ENCODE peak calls at places on chromosome 3, in four cellular contexts. O is foreskin fibroblast, S is stomach, F is BJ. Z is an unnamed sample.

GRCh38 chr3:53938645-53939044 is 47.0 kb upstream of the SELENOK start:
- DNase-seq in O (peak), S (peak), F (no peak), Z (no peak)

GRCh38 chr3:11145888-11146287 is 8.4 kb upstream of the HRH1 start:
- DNase-seq in F (peak), O (peak), S (no peak), Z (no peak)

GRCh38 chr3:134242649-134243637 is 7.7 kb downstream of the RYK start:
- DNase-seq in F (peak), O (peak), S (no peak), Z (no peak)

GRCh38 chr3:81554805-81555204 is 206.6 kb downstream of the GBE1 start:
- DNase-seq in S (no peak), O (no peak), F (no peak), Z (no peak)

GRCh38 chr3:45218578-45219390 is 7.3 kb downstream of the TMEM158 start:
- DNase-seq in O (peak), S (no peak), F (no peak), Z (no peak)

GRCh38 chr3:56940331-56940730 is 120.1 kb upstream of the SPATA12 start:
- DNase-seq in F (no peak), O (no peak), S (no peak), Z (no peak)

GRCh38 chr3:11835028-11835639 is 11.6 kb downstream of the TAMM41 start:
- DNase-seq in F (no peak), S (no peak), O (no peak), Z (no peak)

GRCh38 chr3:138694287-138695007 is 85.9 kb downstream of the FAIM start:
- DNase-seq in F (peak), S (no peak), O (peak), Z (no peak)

GRCh38 chr3:9298236-9298635 is 48.8 kb upstream of the SRGAP3 start:
- DNase-seq in S (no peak), O (peak), F (no peak), Z (no peak)

GRCh38 chr3:37171144-37171543 is 3.2 kb downstream of the LRRFIP2 start:
- DNase-seq in S (no peak), F (no peak), O (no peak), Z (no peak)

DNA sequence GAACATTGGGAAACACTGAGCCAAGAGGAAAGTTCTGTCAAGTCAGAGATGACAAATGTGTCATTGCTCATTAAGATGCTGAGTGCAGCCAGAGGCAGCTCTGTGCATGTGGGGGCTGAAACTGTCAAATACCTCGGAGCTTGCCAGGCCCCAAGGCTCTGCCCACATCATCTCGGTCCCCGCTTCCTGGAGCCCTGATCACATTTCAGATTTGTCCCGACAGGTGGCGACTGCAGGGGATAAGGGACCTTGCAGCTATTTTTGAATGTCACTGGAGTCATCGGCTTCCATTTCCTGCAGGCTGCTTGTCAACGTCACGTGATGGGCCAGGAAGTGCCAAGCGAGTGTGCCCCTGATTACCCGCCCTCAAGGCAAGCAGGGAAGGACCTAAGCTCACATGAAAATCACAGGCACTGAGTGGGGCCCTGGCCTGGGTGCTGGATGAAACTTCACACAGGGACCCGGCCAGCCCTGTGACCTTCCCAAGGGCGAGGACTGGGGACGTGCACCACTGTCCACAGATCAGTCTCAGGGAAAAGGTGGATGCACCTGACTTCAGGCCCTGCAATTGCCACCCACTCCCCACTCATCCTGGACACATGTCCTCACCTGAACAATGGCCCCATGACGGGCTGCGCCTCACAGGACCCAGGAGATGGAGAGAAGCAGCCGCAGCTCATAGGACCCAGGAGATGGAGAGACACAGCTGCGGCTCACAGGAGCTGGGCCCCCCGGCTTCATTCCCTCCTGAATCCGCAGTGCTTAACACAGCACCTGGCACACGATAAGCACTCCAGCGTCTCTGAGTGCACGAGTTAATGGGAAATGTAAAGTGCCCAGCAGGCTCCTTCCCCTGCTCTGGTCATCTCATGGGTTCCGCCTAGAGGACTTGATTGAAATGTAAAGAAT is 73.4 kb downstream of the NUP210 start:
- DNase-seq in F (no peak), O (no peak), S (peak), Z (no peak)
- TF ChIP-seq CTCF in F (no peak), O (no peak), S (no peak), Z (no peak)

DNA sequence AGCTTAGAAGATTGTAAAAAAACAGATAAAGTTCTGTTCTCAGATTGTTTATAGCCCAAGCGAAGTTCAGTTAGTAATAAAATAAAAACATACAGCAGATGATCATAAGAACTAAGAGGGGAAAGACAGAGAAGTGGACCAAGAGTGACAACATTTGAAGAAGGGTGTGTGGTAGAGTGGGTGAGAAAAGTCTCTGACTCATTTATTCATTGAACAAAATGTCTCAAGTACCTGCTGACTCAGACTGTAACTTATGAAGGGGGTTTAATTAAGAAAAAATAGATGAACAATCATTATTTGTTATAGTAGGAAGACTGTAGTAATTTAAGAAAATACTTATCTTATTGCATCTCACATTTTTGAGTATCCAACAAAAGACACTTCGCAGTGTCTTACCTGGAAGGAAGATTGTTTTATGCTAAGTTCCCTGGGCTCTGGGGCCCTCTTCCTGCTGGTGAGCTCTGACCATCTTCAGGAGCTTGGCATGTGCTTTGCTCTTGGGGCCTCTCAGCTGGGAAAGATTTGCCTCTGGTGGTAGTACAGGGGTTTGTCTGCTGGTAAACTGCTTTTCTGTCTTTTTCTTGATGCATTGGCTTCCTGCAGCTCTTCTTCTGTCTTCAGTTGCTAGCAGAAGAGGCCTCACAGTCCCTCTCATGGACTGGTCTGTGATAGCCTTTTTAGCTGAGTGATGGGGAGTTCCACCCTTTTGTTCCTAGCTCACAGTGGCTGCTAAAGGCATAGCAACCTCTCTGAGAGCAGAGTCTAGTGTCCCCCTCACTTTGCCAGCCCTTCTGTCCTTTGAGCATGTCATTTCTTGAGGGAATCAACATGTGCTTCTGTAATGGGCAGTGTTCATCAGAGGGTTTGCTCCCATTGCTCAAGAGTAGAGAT is 44.1 kb downstream of the GAP43 start:
- DNase-seq in S (no peak), F (no peak), O (peak), Z (no peak)
- TF ChIP-seq CTCF in S (no peak), F (no peak), O (no peak), Z (no peak)

DNA sequence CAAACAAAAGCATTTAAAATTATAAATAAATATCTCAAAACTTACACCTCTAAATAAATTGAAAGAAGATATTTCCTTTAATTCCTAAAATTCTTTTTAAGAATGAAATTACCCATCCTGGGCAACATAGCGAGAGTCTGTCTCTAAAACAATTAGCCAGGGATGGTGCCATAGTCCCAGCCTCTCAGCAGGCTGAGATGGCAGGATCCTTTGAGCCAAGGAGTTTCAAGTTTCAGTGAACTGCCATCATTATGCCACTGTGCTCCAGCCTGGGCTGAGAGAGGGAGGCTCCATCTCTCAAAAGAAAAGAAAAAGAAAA is 25.4 kb downstream of the AADAC start:
- DNase-seq in F (no peak), O (no peak), S (no peak), Z (no peak)
- TF ChIP-seq CTCF in F (no peak), O (no peak), S (no peak), Z (no peak)

GRCh38 chr3:33915796-33916589 is 117.6 kb downstream of the PDCD6IP start:
- DNase-seq in S (no peak), F (no peak), O (peak), Z (no peak)
- TF ChIP-seq CTCF in S (no peak), F (peak), O (peak), Z (no peak)

GRCh38 chr3:178384302-178384939 is 151.8 kb upstream of the KCNMB2 start:
- DNase-seq in O (no peak), F (no peak), S (no peak), Z (no peak)
- TF ChIP-seq CTCF in O (no peak), F (no peak), S (no peak), Z (no peak)